ENCODE peak calls at places on chromosome 6, in four cellular contexts. G, X, B and H are unnamed samples.

GRCh38 chr6:147207351-147207750 is 3.1 kb downstream of the STXBP5 start:
- DNase-seq in G (peak; percentile 54), X (no peak), B (no peak), H (no peak)

GRCh38 chr6:117545161-117545595 is 57.1 kb downstream of the GOPC start:
- DNase-seq in G (no peak), X (no peak), B (no peak), H (no peak)

GRCh38 chr6:116386581-116387299 is 16.0 kb downstream of the DSE start:
- DNase-seq in G (peak; percentile 77), X (no peak), B (no peak), H (no peak)

GRCh38 chr6:41373919-41374617 is 38.7 kb downstream of the NCR2 start:
- DNase-seq in G (no peak), X (no peak), B (no peak), H (no peak)

GRCh38 chr6:116615937-116616756 is at the start of gene RSPH4A:
- DNase-seq in G (peak; percentile 94), X (peak; percentile 89), B (peak; percentile 80), H (peak; percentile 80)

GRCh38 chr6:90406142-90406794 is 109.6 kb upstream of the BACH2 start:
- DNase-seq in G (peak; percentile 62), X (no peak), B (no peak), H (no peak)

GRCh38 chr6:47016236-47016635 is 25.9 kb downstream of the ADGRF1 start:
- DNase-seq in G (no peak), X (no peak), B (no peak), H (no peak)

GRCh38 chr6:115221185-115221584 is 839.5 kb downstream of the FRK start:
- DNase-seq in G (no peak), X (no peak), B (no peak), H (no peak)

GRCh38 chr6:133951881-133952814 is 876 bp upstream of the TBPL1 start:
- DNase-seq in G (peak; percentile 76), X (peak; percentile 50), B (peak; percentile 56), H (peak; percentile 33)

GRCh38 chr6:158040051-158040803 is 58.6 kb downstream of the SYNJ2 start:
- DNase-seq in G (peak; percentile 99), X (peak; percentile 85), B (no peak), H (peak; percentile 94)

GRCh38 chr6:18444176-18444575 is 57.0 kb downstream of the RNF144B start:
- DNase-seq in G (peak; percentile 1), X (no peak), B (no peak), H (no peak)

GRCh38 chr6:149861603-149862423 is 2.3 kb downstream of the LRP11 start:
- DNase-seq in G (no peak), X (no peak), B (no peak), H (no peak)

GRCh38 chr6:116111552-116112528 is 11.2 kb downstream of the NT5DC1 start:
- DNase-seq in G (peak; percentile 61), X (no peak), B (no peak), H (no peak)

GRCh38 chr6:104771258-104771832 is 88.4 kb downstream of the HACE1 start:
- DNase-seq in G (peak; percentile 32), X (no peak), B (no peak), H (no peak)

GRCh38 chr6:3340358-3340798 is 81.6 kb downstream of the PSMG4 start:
- DNase-seq in G (peak; percentile 85), X (peak; percentile 74), B (no peak), H (no peak)

GRCh38 chr6:169640347-169640972 is 61.4 kb downstream of the WDR27 start:
- DNase-seq in G (peak; percentile 58), X (peak; percentile 28), B (no peak), H (peak; percentile 24)

GRCh38 chr6:161303628-161304340 is 29.9 kb upstream of the AGPAT4 start:
- DNase-seq in G (peak; percentile 70), X (peak; percentile 7), B (no peak), H (no peak)

GRCh38 chr6:36204068-36204753 is 7.7 kb downstream of the BRPF3 start:
- DNase-seq in G (no peak), X (no peak), B (no peak), H (no peak)